ENCODE peak calls at places on chromosomes 16 and 17, in five cellular contexts. A is SK-N-SH, F is K562, S is HepG2, O is GM12878. M is an unnamed sample.

GRCh38 chr16:11597268-11597690 is 10.6 kb upstream of the LITAF start:
- DNase-seq in A (no peak), F (no peak), S (no peak), O (no peak), M (no peak)

GRCh38 chr17:6491071-6491700 is 46.9 kb downstream of the PIMREG start:
- DNase-seq in A (no peak), F (no peak), S (no peak), O (no peak), M (no peak)

GRCh38 chr16:28498666-28499065 is 4.2 kb downstream of the APOBR start:
- DNase-seq in A (no peak), F (no peak), S (no peak), O (no peak), M (no peak)

GRCh38 chr17:49600949-49601348 is 25.3 kb downstream of the NXPH3 start:
- DNase-seq in A (no peak), F (no peak), S (no peak), O (no peak), M (no peak)

GRCh38 chr17:50196826-50197225 is 4.6 kb downstream of the COL1A1 start:
- DNase-seq in A (no peak), F (no peak), S (no peak), O (no peak), M (no peak)

GRCh38 chr17:55577011-55577586 is 65.8 kb upstream of the SMIM36 start:
- DNase-seq in A (no peak), F (no peak), S (no peak), O (peak), M (no peak)

GRCh38 chr17:46163929-46164594 is 29.2 kb downstream of the KANSL1 start:
- DNase-seq in A (no peak), F (no peak), S (no peak), O (no peak), M (no peak)

GRCh38 chr17:6796887-6797490 is 21.0 kb downstream of the FBXO39 start:
- DNase-seq in A (no peak), F (no peak), S (no peak), O (no peak), M (no peak)

GRCh38 chr17:61048398-61049106 is 351.1 kb upstream of the TBX2 start:
- DNase-seq in A (no peak), F (no peak), S (no peak), O (no peak), M (no peak)

GRCh38 chr17:66526827-66527226 is 224.4 kb downstream of the PRKCA start:
- DNase-seq in A (no peak), F (no peak), S (no peak), O (no peak), M (no peak)

GRCh38 chr17:76445697-76446448 is 7.1 kb downstream of the UBE2O start:
- DNase-seq in A (no peak), F (no peak), S (no peak), O (no peak), M (no peak)

GRCh38 chr16:60929-61878 is 7.6 kb downstream of the SNRNP25 start:
- DNase-seq in A (no peak), F (no peak), S (no peak), O (no peak), M (no peak)
- TF ChIP-seq FOXM1 in A (no peak), F (no peak), S (no peak), O (no peak), M (no peak)

GRCh38 chr16:67190448-67191399 is 788 bp upstream of the EXOC3L1 start:
- DNase-seq in A (no peak), F (no peak), S (no peak), O (no peak), M (no peak)

GRCh38 chr16:67190041-67190440 is at the start of gene EXOC3L1:
- DNase-seq in A (no peak), F (no peak), S (no peak), O (no peak), M (no peak)

GRCh38 chr16:67191410-67191994 is 453 bp upstream of the E2F4 start:
- DNase-seq in A (no peak), F (no peak), S (no peak), O (no peak), M (no peak)

GRCh38 chr16:67192781-67193260 is 866 bp downstream of the E2F4 start:
- DNase-seq in A (peak), F (peak), S (no peak), O (no peak), M (no peak)

DNA sequence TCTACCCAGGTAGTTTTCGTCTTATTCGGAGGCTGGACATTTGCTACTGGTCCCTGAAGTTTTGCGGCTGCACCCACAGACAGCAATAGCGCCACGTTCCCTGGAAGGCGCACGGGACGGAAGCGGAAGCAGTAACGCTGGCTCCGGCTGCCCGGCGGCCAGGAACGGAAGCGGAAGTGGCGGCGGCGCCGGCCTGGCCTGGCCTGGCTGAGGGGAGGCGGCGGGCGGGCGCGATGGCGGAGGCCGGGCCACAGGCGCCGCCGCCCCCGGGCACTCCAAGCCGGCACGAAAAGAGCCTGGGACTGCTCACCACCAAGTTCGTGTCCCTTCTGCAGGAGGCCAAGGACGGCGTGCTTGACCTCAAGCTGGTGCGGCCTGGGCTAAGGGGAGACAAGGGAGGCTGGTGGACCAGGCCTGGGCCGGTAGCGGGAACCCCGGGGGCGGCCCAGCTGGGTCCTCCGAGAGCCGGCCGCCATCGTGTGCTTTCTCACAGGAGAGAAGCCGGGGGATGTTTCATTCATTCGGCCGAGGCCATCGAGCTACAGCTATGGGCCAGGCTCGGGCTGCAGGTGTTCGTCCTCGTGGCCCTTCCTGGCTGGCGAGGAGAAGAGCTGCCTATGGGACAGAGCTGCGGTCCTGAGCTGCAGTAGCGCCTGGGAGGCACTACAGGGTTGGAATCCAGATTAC is at the start of gene E2F4:
- DNase-seq in A (peak), F (peak), S (peak), O (peak), M (peak)
- TF ChIP-seq FOXM1 in A (no peak), F (no peak), S (no peak), O (no peak), M (no peak)

GRCh38 chr17:40577611-40578065 is 12.4 kb upstream of the CCR7 start:
- DNase-seq in A (no peak), F (no peak), S (no peak), O (peak), M (no peak)

GRCh38 chr17:40580140-40580539 is 14.9 kb upstream of the CCR7 start:
- DNase-seq in A (no peak), F (no peak), S (no peak), O (no peak), M (no peak)

GRCh38 chr17:40579471-40579870 is 14.2 kb upstream of the CCR7 start:
- DNase-seq in A (no peak), F (no peak), S (no peak), O (no peak), M (no peak)

DNA sequence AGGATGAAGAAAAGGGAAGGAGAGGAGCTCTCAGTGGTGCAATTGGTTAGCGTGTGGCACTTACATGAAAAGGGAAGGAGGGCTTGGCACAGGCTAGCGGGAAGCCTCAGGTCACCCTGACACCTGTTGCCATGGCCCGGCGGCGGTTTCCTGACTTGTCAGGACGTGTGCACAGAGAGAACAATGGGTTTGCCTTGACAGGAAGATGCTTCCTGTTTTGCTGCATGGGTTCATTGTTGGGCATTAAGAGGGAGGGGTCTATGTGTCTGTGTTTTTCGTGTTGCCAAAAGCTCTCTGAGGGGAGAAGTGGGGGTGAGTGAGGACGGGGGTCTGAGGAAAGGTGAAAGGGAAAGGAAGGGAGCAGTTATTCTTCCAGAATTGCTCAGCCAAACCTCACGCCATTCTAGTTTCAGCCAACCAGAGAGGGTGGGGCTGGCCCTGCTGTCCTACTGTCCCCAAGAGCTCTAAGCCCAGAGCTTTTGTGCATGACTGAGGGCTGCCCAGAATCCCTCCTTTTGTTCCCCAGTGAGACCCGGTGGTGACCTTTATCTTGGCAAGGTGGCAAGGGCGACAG is 17.1 kb upstream of the CCR7 start:
- DNase-seq in A (no peak), F (no peak), S (no peak), O (peak), M (no peak)
- TF ChIP-seq FOXM1 in A (no peak), F (no peak), S (no peak), O (peak), M (no peak)

GRCh38 chr17:81043725-81044427 is 8.9 kb downstream of the BAIAP2 start:
- DNase-seq in A (peak), F (no peak), S (peak), O (no peak), M (no peak)
- TF ChIP-seq FOXM1 in A (no peak), F (no peak), S (no peak), O (no peak), M (no peak)

DNA sequence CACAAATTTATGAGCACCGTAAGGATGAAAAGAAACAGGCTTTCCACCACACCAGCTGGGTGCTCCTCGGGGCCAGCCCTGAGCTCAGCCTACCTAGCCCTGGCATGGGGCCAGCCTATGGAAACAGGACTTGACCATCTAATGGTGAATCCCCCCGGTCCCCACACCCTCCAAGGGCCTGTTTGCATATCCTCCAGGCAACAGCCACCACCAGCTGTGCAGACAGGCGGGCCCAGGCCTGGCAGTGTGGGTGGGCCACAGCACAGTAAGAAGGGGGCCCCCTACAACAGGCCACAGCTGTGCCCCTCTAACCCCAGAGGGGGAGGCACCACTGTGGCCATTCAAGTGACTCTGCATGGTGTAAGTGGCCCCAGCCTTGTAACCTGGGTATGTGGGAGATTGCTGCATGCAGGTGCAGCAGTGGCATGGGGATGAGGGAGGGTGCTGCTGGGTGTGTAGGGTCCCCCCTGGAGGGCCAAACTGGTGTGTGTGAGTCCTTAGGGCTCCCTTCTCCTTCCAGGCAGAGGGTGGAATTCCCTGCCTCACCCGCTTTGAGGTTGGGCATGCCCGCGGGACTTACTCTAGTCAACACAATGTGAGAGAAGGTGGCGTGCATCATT is 148.2 kb downstream of the C16orf78 start:
- DNase-seq in A (no peak), F (no peak), S (no peak), O (no peak), M (no peak)
- TF ChIP-seq FOXM1 in A (no peak), F (no peak), S (no peak), O (no peak), M (no peak)

GRCh38 chr16:64629622-64630021 is 492.2 kb downstream of the CDH11 start:
- DNase-seq in A (no peak), F (no peak), S (no peak), O (no peak), M (no peak)

GRCh38 chr16:64627288-64627687 is 494.6 kb downstream of the CDH11 start:
- DNase-seq in A (no peak), F (no peak), S (no peak), O (no peak), M (no peak)

GRCh38 chr16:64626771-64627170 is 495.1 kb downstream of the CDH11 start:
- DNase-seq in A (no peak), F (no peak), S (no peak), O (no peak), M (no peak)

GRCh38 chr16:64627781-64628180 is 494.1 kb downstream of the CDH11 start:
- DNase-seq in A (no peak), F (no peak), S (no peak), O (no peak), M (no peak)
- TF ChIP-seq FOXM1 in A (no peak), F (no peak), S (no peak), O (no peak), M (no peak)

DNA sequence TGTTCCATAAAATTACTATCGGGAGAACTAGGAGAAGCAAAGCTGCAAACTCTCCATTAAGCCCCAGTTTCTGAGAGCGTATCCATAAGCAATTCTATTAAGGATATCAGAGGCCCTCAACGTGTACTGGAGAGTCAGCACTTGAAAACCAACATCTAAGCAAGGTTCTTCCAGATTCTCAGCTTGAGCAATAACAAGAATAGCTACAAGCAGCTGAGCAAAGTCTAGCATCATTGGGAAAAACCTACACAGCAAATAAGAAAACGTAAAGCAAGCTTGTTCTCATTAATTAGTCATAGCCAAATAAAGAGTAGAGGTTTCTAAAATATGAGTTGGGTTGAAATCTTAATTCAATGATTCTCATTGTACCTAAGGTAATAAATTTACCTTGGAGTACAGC is 26.9 kb upstream of the COX10 start:
- DNase-seq in A (no peak), F (no peak), S (no peak), O (no peak), M (no peak)
- TF ChIP-seq FOXM1 in A (no peak), F (no peak), S (no peak), O (no peak), M (no peak)

M was measured in HEK293T.